ENCODE peak calls at places on chromosome 16, in seven cellular contexts. E, Z, B, G, K, A and I are unnamed samples.

GRCh38 chr16:63527404-63527803 is 1491.2 kb upstream of the CDH8 start:
- DNase-seq in A (no peak), K (no peak), G (no peak), Z (no peak), B (no peak), E (no peak), I (no peak)

GRCh38 chr16:87809150-87809902 is 43.5 kb upstream of the KLHDC4 start:
- DNase-seq in G (no peak), B (no peak), K (no peak), A (no peak), E (no peak), Z (no peak), I (no peak)

GRCh38 chr16:24428751-24429150 is 110.6 kb upstream of the RBBP6 start:
- DNase-seq in G (no peak), E (no peak), Z (no peak), A (no peak), K (no peak), B (no peak), I (no peak)

GRCh38 chr16:65622161-65622560 is 500.3 kb upstream of the CDH11 start:
- DNase-seq in K (no peak), G (no peak), Z (no peak), A (no peak), E (no peak), B (no peak), I (no peak)

GRCh38 chr16:51884773-51885172 is 662.2 kb downstream of the TOX3 start:
- DNase-seq in Z (no peak), A (no peak), G (no peak), B (no peak), K (no peak), E (no peak), I (no peak)

GRCh38 chr16:74049027-74049426 is 247.6 kb upstream of the PSMD7 start:
- DNase-seq in Z (no peak), E (no peak), K (no peak), G (no peak), B (no peak), A (no peak), I (no peak)

GRCh38 chr16:55487048-55487803 is 8.2 kb downstream of the MMP2 start:
- DNase-seq in Z (no peak), A (no peak), K (peak; percentile 97), E (no peak), B (no peak), G (peak; percentile 28), I (peak; percentile 59)

GRCh38 chr16:85312642-85313540 is 200.6 kb upstream of the CIBAR2 start:
- DNase-seq in E (peak; percentile 57), A (no peak), G (peak; percentile 82), K (no peak), Z (no peak), B (no peak), I (no peak)

GRCh38 chr16:56848955-56849689 is 15.9 kb upstream of the SLC12A3 start:
- DNase-seq in Z (no peak), A (peak; percentile 64), G (no peak), B (no peak), K (peak; percentile 60), E (no peak), I (no peak)

GRCh38 chr16:78957328-78958100 is 643.0 kb downstream of the MAF start:
- DNase-seq in A (no peak), B (no peak), G (no peak), Z (no peak), K (no peak), E (peak; percentile 88), I (no peak)

GRCh38 chr16:4260360-4260759 is 12.5 kb downstream of the TFAP4 start:
- DNase-seq in G (no peak), Z (peak; percentile 93), B (no peak), K (no peak), E (no peak), A (no peak), I (peak; percentile 84)

GRCh38 chr16:50651835-50652438 is 29.2 kb downstream of the SNX20 start:
- DNase-seq in E (no peak), K (no peak), B (no peak), G (no peak), Z (no peak), A (no peak), I (no peak)

GRCh38 chr16:12703935-12704334 is 99.8 kb downstream of the CPPED1 start:
- DNase-seq in Z (no peak), A (peak; percentile 5), G (no peak), K (no peak), B (no peak), E (no peak), I (no peak)

GRCh38 chr16:49857423-49858181 is 1.7 kb upstream of the ZNF423 start:
- DNase-seq in A (peak; percentile 32), K (peak; percentile 52), G (peak; percentile 85), E (peak; percentile 85), B (peak; percentile 41), Z (peak; percentile 56), I (peak; percentile 88)

GRCh38 chr16:57798953-57799618 is 3.2 kb downstream of the KIFC3 start:
- DNase-seq in G (no peak), A (no peak), E (no peak), Z (peak; percentile 43), K (no peak), B (no peak), I (no peak)

GRCh38 chr16:17448640-17449638 is 21.8 kb downstream of the XYLT1 start:
- DNase-seq in B (peak; percentile 31), E (no peak), K (no peak), A (no peak), G (no peak), Z (no peak), I (peak; percentile 88)

GRCh38 chr16:65842067-65842466 is 524.4 kb upstream of the CDH5 start:
- DNase-seq in K (no peak), Z (no peak), G (no peak), B (no peak), A (peak; percentile 47), E (no peak), I (no peak)

GRCh38 chr16:58284021-58284420 is 10.8 kb downstream of the PRSS54 start:
- DNase-seq in G (no peak), K (no peak), Z (no peak), A (no peak), B (no peak), E (no peak), I (no peak)

DNA sequence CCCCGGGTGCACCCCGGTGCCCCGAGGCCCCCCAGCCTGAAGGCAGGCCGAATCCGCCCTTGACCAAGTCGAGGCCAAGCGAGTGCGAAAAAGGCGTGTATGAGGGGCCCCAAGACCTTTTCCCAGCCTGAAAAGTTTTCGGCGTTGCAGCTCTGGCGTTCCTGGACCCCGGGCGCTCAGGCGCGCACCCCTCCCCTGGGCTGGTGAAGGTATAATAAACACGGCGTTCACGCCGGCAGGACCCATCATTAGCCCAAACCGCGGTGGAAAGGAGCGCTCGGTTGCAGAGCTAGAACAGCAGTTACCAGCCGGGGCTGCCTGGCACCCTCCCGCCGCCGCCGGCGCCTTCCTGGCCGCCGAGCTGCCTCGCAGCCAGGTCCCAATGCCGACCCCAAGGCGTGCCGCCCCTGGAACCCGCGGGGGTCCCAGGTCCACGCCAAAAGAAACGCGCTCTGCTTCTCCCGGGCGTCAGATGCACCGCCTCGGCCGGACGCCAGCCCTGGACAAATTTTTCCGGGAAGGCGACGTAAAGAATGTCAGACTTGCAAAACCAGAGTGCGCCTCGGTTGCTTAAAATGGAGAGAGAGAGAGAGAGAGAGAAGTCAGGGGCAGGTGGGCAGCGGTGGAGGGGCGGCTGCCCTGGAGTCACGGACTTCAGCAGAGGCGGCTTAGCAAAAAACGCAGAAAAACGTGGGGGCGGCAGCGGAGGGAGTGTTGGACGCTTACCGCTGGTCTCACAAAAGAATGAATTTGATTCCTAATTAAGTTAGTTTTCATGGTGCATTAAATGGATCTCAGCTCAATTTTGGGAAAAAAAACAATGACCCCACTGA is 11.4 kb upstream of the FOXF1 start:
- DNase-seq in Z (no peak), A (no peak), E (peak; percentile 56), G (no peak), K (peak; percentile 63), B (no peak), I (no peak)
- H3K27ac ChIP-seq in Z (peak overlapping the region; percentile 83), A (no peak overlapping the region), E (no peak overlapping the region), G (peak overlapping the region; percentile 83), K (peak overlapping the region; percentile 66), B (no peak overlapping the region), I (peak overlapping the region; percentile 72)

GRCh38 chr16:75113541-75114121 is 2.9 kb downstream of the LDHD start:
- DNase-seq in E (no peak), G (no peak), K (no peak), A (no peak), B (no peak), Z (no peak), I (peak; percentile 47)

GRCh38 chr16:75114179-75114945 is 2.2 kb downstream of the LDHD start:
- DNase-seq in E (no peak), A (no peak), K (no peak), G (no peak), B (no peak), Z (no peak), I (peak; percentile 76)

GRCh38 chr16:75111514-75112280 is 4.9 kb downstream of the LDHD start:
- DNase-seq in Z (no peak), B (no peak), E (no peak), G (no peak), A (no peak), K (no peak), I (peak; percentile 36)

GRCh38 chr16:75112281-75113045 is 4.1 kb downstream of the LDHD start:
- DNase-seq in A (no peak), K (no peak), Z (no peak), B (no peak), G (no peak), E (no peak), I (peak; percentile 77)

DNA sequence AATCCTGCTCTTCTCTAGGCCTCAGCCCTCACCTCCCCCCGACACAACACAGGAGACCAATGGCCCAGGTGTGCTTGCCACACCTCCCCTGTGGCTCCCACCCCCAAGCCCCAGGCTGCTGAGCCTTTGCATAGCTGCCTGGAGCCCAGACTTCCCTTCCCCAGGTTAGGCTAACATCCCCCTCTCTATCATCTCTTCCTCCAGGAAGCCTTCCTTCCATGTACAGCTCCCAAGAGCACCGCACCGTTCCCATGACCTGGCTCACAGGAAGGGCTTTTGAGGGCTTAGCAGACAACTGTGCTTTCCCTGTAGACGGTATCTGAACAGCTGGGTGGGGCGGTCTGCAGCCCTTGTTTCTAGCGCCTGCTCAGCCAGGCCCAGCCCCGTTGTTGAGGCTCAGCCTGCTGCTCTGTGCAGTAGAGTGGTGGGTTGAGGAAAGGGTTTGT is 3.5 kb downstream of the LDHD start:
- DNase-seq in B (no peak), G (peak; percentile 50), A (no peak), K (no peak), Z (no peak), E (no peak), I (no peak)
- TF ChIP-seq CTCF in B (no peak), G (no peak), A (no peak), K (no peak), Z (no peak), E (no peak), I (no peak)

DNA sequence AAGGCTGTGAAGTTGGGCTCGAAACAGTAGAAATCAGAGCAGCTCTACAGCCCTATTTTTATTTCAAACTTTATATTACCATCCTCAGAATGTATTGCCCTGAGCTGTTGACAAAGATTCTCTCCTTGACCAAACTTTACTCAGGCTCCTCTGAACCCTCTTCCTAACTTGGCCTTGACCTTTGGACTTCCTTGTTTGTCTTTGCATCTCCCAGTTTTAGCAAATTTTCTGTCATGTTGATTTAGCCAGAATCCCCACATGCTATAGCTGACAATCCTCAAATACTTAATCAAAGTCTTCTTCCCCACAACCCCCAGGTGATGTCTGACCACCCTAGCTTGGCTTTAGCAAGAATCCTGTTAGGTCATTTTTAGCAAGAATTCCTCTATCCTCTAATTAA is 87.4 kb upstream of the GRIN2A start:
- DNase-seq in K (no peak), G (no peak), Z (no peak), A (no peak), E (no peak), B (no peak), I (no peak)
- H3K27me3 ChIP-seq in K (no peaks in the 10 kb centered on the region), G (no peaks in the 10 kb centered on the region), Z (no peaks in the 10 kb centered on the region), A (no peaks in the 10 kb centered on the region), E (no peaks in the 10 kb centered on the region), B (no peaks in the 10 kb centered on the region), I (no peaks in the 10 kb centered on the region)

GRCh38 chr16:54426550-54426843 is 139.9 kb upstream of the IRX3 start:
- DNase-seq in G (no peak), E (no peak), B (no peak), Z (no peak), K (no peak), A (no peak), I (no peak)
- H3K27ac ChIP-seq in G (no peak overlapping the region), E (no peak overlapping the region), B (no peak overlapping the region), Z (peak overlapping the region; percentile 24), K (no peak overlapping the region), A (no peak overlapping the region), I (no peak overlapping the region)